ENCODE peak calls at places on chromosome 16, in five cellular contexts. A is K562, T is SK-N-SH, G is HepG2, U is GM12878. Z is an unnamed sample.

GRCh38 chr16:88331989-88332920 is 50.5 kb upstream of the ZNF469 start:
- DNase-seq in A (no peak), G (no peak), T (no peak), U (no peak), Z (no peak)

GRCh38 chr16:46918905-46919792 is 35.0 kb downstream of the GPT2 start:
- DNase-seq in A (peak), U (peak), G (peak), T (no peak), Z (no peak)

GRCh38 chr16:31404353-31405064 is 11.4 kb downstream of the ITGAD start:
- DNase-seq in G (no peak), T (no peak), U (no peak), A (peak), Z (no peak)

GRCh38 chr16:31876955-31877828 is 3.6 kb downstream of the ZNF267 start:
- DNase-seq in A (no peak), U (peak), T (no peak), G (peak), Z (no peak)

GRCh38 chr16:74923766-74924460 is 61.0 kb downstream of the WDR59 start:
- DNase-seq in T (no peak), A (no peak), U (no peak), G (peak), Z (no peak)

GRCh38 chr16:83705856-83706255 is 101.9 kb upstream of the HSBP1 start:
- DNase-seq in U (no peak), T (no peak), A (no peak), G (no peak), Z (no peak)

GRCh38 chr16:729768-730665 is 3.1 kb downstream of the HAGHL start:
- DNase-seq in T (no peak), U (no peak), A (no peak), G (no peak), Z (no peak)

GRCh38 chr16:57643166-57643813 is 14.9 kb downstream of the ADGRG1 start:
- DNase-seq in T (no peak), A (no peak), U (no peak), G (no peak), Z (no peak)

GRCh38 chr16:83433201-83433600 is 374.6 kb upstream of the HSBP1 start:
- DNase-seq in G (no peak), A (no peak), T (no peak), U (no peak), Z (no peak)

GRCh38 chr16:15682105-15682570 is 32.1 kb downstream of the NDE1 start:
- DNase-seq in U (no peak), G (peak), A (peak), T (no peak), Z (peak)

GRCh38 chr16:67173808-67174705 is 3.7 kb downstream of the NOL3 start:
- DNase-seq in A (no peak), G (peak), T (peak), U (no peak), Z (no peak)

GRCh38 chr16:47581114-47581513 is 120.0 kb downstream of the PHKB start:
- DNase-seq in U (no peak), G (peak), T (no peak), A (no peak), Z (no peak)

GRCh38 chr16:82119405-82119804 is 50.6 kb downstream of the MPHOSPH6 start:
- DNase-seq in T (no peak), A (no peak), U (no peak), G (no peak), Z (no peak)

GRCh38 chr16:53766304-53767016 is 62.5 kb downstream of the FTO start:
- DNase-seq in T (no peak), G (peak), A (no peak), U (no peak), Z (no peak)

GRCh38 chr16:65453646-65454045 is 331.8 kb upstream of the CDH11 start:
- DNase-seq in U (no peak), A (no peak), T (no peak), G (no peak), Z (no peak)

GRCh38 chr16:57091200-57091989 is 988 bp upstream of the CPNE2 start:
- DNase-seq in A (no peak), T (peak), G (peak), U (no peak), Z (no peak)

GRCh38 chr16:17228048-17228707 is 242.6 kb downstream of the XYLT1 start:
- DNase-seq in A (peak), U (no peak), G (no peak), T (no peak), Z (no peak)

GRCh38 chr16:19879241-19879792 is 5.3 kb downstream of the GPRC5B start:
- DNase-seq in U (no peak), A (no peak), T (peak), G (peak), Z (no peak)

GRCh38 chr16:57514891-57515600 is 21.3 kb downstream of the CCDC102A start:
- DNase-seq in G (no peak), A (no peak), U (no peak), T (peak), Z (no peak)

GRCh38 chr16:67055712-67056487 is 27.0 kb downstream of the CBFB start:
- DNase-seq in G (peak), T (peak), U (no peak), A (no peak), Z (no peak)

GRCh38 chr16:89581045-89581695 is 5.6 kb downstream of the CPNE7 start:
- DNase-seq in T (no peak), A (no peak), U (no peak), G (peak), Z (no peak)

GRCh38 chr16:252366-253337 is 18.0 kb downstream of the FAM234A start:
- DNase-seq in G (no peak), U (peak), T (no peak), A (peak), Z (peak)

GRCh38 chr16:51710186-51710585 is 559.1 kb upstream of the SALL1 start:
- DNase-seq in A (no peak), U (no peak), G (no peak), T (no peak), Z (no peak)

GRCh38 chr16:53588081-53588648 is 85.2 kb upstream of the AKTIP start:
- DNase-seq in T (no peak), G (no peak), U (no peak), A (no peak), Z (no peak)

GRCh38 chr16:11398851-11399250 is 53.6 kb downstream of the RMI2 start:
- DNase-seq in G (no peak), T (no peak), A (no peak), U (no peak), Z (no peak)

GRCh38 chr16:70473446-70474319 is 19.3 kb downstream of the FCSK start:
- DNase-seq in G (no peak), A (no peak), U (no peak), T (peak), Z (no peak)

GRCh38 chr16:14109077-14109775 is 38.1 kb downstream of the MRTFB start:
- DNase-seq in G (no peak), A (no peak), U (no peak), T (no peak), Z (no peak)
- TF ChIP-seq REST in G (no peak), A (no peak), U (no peak), T (no peak), Z (no peak)

GRCh38 chr16:9123401-9123800 is 32.0 kb downstream of the HAPSTR1 start:
- DNase-seq in G (no peak), T (no peak), U (no peak), A (no peak), Z (no peak)

GRCh38 chr16:9122969-9123368 is 31.5 kb downstream of the HAPSTR1 start:
- DNase-seq in G (no peak), U (no peak), T (no peak), A (no peak), Z (no peak)

GRCh38 chr16:9122342-9122741 is 30.9 kb downstream of the HAPSTR1 start:
- DNase-seq in U (no peak), T (no peak), G (no peak), A (no peak), Z (no peak)

GRCh38 chr16:9116141-9116540 is 24.7 kb downstream of the HAPSTR1 start:
- DNase-seq in T (no peak), A (no peak), U (no peak), G (no peak), Z (no peak)

GRCh38 chr16:9119795-9120194 is 28.4 kb downstream of the HAPSTR1 start:
- DNase-seq in G (no peak), A (no peak), T (no peak), U (no peak), Z (no peak)
- TF ChIP-seq GABPA in G (no peak), A (no peak), T (no peak), U (no peak), Z (no peak)

DNA sequence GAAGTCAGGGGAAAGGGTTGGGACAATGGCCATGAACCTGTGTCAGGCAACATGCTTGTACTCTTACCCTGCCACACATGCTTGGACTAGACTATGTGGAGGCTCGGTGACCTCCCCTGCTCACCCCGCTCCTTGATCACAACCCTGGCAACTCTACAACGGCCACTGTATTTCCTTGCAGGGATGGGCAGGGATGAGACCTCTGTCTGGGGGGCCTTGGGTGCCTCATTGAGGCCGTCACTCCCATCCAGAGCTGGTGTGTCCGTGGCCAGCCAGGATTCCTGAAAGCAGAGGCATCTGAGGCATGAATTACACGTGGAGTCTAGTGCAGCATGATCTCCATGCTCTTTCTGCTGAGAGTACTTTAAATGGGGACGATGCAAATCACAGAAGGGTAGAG is 948 bp downstream of the PLA2G15 start:
- DNase-seq in A (no peak), G (no peak), U (no peak), T (no peak), Z (no peak)
- TF ChIP-seq REST in A (no peak), G (no peak), U (no peak), T (no peak), Z (no peak)

DNA sequence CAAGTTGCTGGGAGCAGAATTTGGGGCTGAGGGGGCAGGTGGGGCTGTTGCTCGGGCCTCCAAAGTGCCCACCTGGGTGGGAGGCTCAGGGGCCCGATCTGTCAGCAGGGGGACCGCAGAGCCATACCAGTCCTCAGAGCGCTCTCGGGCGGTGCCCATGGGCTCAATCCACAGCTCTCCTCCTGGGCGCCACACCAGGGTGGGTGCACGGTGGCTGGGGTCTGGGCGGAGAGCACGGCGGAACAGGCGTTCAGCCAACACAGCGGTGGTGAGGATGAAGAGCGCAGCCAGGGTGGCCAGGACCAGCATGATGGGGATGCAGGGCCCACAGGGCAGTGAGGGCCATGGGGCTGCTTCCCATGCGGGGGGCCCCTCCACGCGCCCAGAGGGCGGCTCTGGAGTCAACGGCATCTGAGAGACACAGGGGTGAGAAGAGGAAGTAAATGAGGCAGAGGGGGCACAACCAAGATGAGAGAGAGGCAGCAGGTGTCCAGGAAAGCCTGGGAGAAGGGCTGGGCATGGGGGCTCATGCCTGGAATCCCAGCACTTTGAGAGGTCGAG is 1.2 kb downstream of the C16orf54 start:
- DNase-seq in A (no peak), T (no peak), U (no peak), G (no peak), Z (peak)
- TF ChIP-seq GABPA in A (no peak), T (no peak), U (no peak), G (no peak), Z (no peak)

DNA sequence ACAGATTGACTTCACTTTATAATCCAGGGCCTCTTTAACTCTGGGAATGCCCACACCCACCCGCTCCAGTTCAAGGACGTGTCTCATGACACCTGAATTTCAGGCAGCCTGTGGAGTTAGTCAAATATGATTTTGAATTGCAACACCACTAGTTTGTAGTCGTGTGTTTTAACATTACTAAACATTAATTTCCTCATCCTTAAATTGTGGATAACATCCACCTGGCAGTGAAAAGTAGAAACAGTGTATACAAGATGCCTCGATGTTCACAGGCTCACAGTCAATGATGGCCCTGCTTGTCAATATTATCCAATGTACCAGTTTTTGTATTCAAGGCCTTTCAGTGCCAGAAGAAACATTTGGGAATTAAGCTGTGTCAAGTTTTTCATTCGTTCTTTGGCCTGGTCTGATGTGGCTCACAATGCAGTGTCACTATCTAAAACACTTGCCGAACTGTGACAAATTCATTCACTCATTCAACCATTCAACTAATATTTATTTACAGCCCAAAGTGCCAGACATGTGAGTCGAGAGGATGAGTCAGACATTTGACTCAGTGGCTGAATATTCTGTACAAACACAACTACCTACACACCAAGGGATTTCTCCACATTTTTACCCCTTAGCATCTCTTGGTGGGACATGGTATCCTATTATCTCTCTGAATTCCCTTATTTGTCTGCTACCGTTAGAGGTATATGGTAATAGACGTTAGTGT is 1.4 kb downstream of the MEIOB start:
- DNase-seq in G (peak), U (no peak), A (no peak), T (no peak), Z (no peak)
- TF ChIP-seq REST in G (no peak), U (no peak), A (no peak), T (no peak), Z (no peak)

GRCh38 chr16:87169509-87169985 is 147.6 kb downstream of the C16orf95 start:
- DNase-seq in T (no peak), U (no peak), A (no peak), G (peak), Z (no peak)
- TF ChIP-seq GABPA in T (no peak), U (no peak), A (no peak), G (no peak), Z (no peak)

GRCh38 chr16:10333321-10334032 is 52.4 kb upstream of the ATF7IP2 start:
- DNase-seq in T (no peak), G (no peak), A (no peak), U (no peak), Z (no peak)

GRCh38 chr16:10335681-10336080 is 50.2 kb upstream of the ATF7IP2 start:
- DNase-seq in U (no peak), G (no peak), A (no peak), T (no peak), Z (no peak)

GRCh38 chr16:10343124-10343760 is 42.6 kb upstream of the ATF7IP2 start:
- DNase-seq in T (peak), A (peak), G (no peak), U (no peak), Z (no peak)

GRCh38 chr16:10339777-10340752 is 45.8 kb upstream of the ATF7IP2 start:
- DNase-seq in A (peak), T (no peak), G (no peak), U (no peak), Z (peak)

GRCh38 chr16:10338426-10338825 is 47.4 kb upstream of the ATF7IP2 start:
- DNase-seq in T (peak), G (no peak), U (no peak), A (no peak), Z (no peak)
- TF ChIP-seq REST in T (no peak), G (no peak), U (no peak), A (no peak), Z (no peak)

Z was measured in HL-60.